ENCODE peak calls at places on chromosomes 16 and 17, in ten cellular contexts. B is islet precursor cell, I is NCI-H1048, T is right cardiac atrium, S is cerebellar nuclear complex, U is heart right ventricle, A is NCI-H2171 treated with DMSO at 0.1 percent for 48 hours, K is C1 segment of cervical spinal cord, E is mesenteric fat pad, R is fibroblast of lung. D is an unnamed sample.

GRCh38 chr16:1747934-1748333 is 23.4 kb downstream of the NME3 start:
- DNase-seq in U (no peak), K (no peak), A (no peak), B (no peak), I (no peak), R (no peak), S (no peak), E (no peak), T (no peak), D (no peak)

GRCh38 chr16:88810868-88811599 is 694 bp downstream of the APRT start:
- DNase-seq in R (peak; percentile 82), A (peak; percentile 62), B (no peak), S (no peak), I (peak; percentile 57), K (peak; percentile 51), E (no peak), U (peak; percentile 80), T (peak; percentile 94), D (peak; percentile 53)

GRCh38 chr17:71548540-71549190 is 572.2 kb upstream of the SOX9 start:
- DNase-seq in A (no peak), K (no peak), B (no peak), S (no peak), I (no peak), R (no peak), T (no peak), E (no peak), U (no peak), D (no peak)

GRCh38 chr17:20043034-20043433 is 33.9 kb downstream of the SPECC1 start:
- DNase-seq in K (no peak), I (no peak), A (no peak), S (no peak), U (no peak), B (no peak), T (no peak), R (no peak), E (no peak), D (no peak)

GRCh38 chr17:70168044-70168978 is 1.0 kb upstream of the KCNJ2 start:
- DNase-seq in A (peak; percentile 74), U (peak; percentile 29), R (peak; percentile 80), T (peak; percentile 75), E (no peak), K (no peak), I (no peak), S (no peak), B (peak; percentile 92), D (no peak)

GRCh38 chr17:70059649-70060048 is 15.4 kb upstream of the KCNJ16 start:
- DNase-seq in I (no peak), S (no peak), K (no peak), U (no peak), E (no peak), B (no peak), R (no peak), T (no peak), A (peak; percentile 31), D (no peak)

GRCh38 chr17:77692571-77693161 is 265.8 kb upstream of the TNRC6C start:
- DNase-seq in E (peak; percentile 83), I (no peak), S (no peak), T (no peak), U (no peak), K (no peak), A (no peak), R (no peak), B (peak; percentile 67), D (no peak)

GRCh38 chr16:27515874-27516353 is 33.8 kb downstream of the GTF3C1 start:
- DNase-seq in T (no peak), I (no peak), A (peak; percentile 17), K (no peak), R (no peak), U (no peak), S (no peak), B (peak; percentile 71), E (no peak), D (peak; percentile 0)

GRCh38 chr17:61583242-61583641 is 7.8 kb downstream of the NACA2 start:
- DNase-seq in A (peak; percentile 69), U (no peak), R (peak; percentile 77), E (no peak), I (no peak), K (no peak), S (no peak), T (no peak), B (no peak), D (peak; percentile 85)

GRCh38 chr17:77821114-77821513 is 137.4 kb upstream of the TNRC6C start:
- DNase-seq in I (no peak), E (no peak), S (no peak), K (no peak), T (peak; percentile 46), A (peak; percentile 29), U (peak; percentile 33), R (no peak), B (no peak), D (peak; percentile 6)

GRCh38 chr17:47956818-47957590 is 679 bp downstream of the PRR15L start:
- DNase-seq in A (no peak), B (no peak), S (no peak), E (no peak), U (no peak), K (no peak), I (no peak), R (no peak), T (no peak), D (no peak)

GRCh38 chr16:86392751-86393150 is 117.6 kb upstream of the FOXF1 start:
- DNase-seq in T (no peak), K (no peak), R (no peak), B (no peak), E (no peak), I (no peak), U (no peak), A (no peak), S (no peak), D (no peak)

GRCh38 chr17:72039490-72039889 is 81.3 kb upstream of the SOX9 start:
- DNase-seq in S (no peak), R (no peak), A (no peak), T (no peak), K (no peak), E (no peak), B (no peak), I (no peak), U (no peak), D (no peak)

GRCh38 chr16:84560269-84560668 is 55.8 kb upstream of the MEAK7 start:
- DNase-seq in I (no peak), S (no peak), U (no peak), T (no peak), R (no peak), B (no peak), K (no peak), A (no peak), E (no peak), D (no peak)

GRCh38 chr16:27724491-27724878 is 174.5 kb downstream of the KATNIP start:
- DNase-seq in B (no peak), R (no peak), K (no peak), U (no peak), A (peak; percentile 87), T (peak; percentile 71), E (no peak), S (peak; percentile 23), I (no peak), D (no peak)

GRCh38 chr17:38920374-38921291 is 4.8 kb upstream of the LASP1NB start:
- DNase-seq in U (no peak), K (no peak), T (peak; percentile 43), E (peak; percentile 71), A (no peak), I (no peak), S (no peak), B (peak; percentile 49), R (no peak), D (no peak)

GRCh38 chr16:51440096-51440495 is 289.0 kb upstream of the SALL1 start:
- DNase-seq in B (no peak), R (no peak), E (no peak), U (no peak), T (no peak), K (no peak), A (no peak), S (no peak), I (no peak), D (no peak)

GRCh38 chr17:44469676-44470075 is 33.5 kb downstream of the GPATCH8 start:
- DNase-seq in A (no peak), S (no peak), I (no peak), T (no peak), K (no peak), E (no peak), U (no peak), R (no peak), B (no peak), D (no peak)

GRCh38 chr16:12801511-12802042 is 2.1 kb downstream of the CPPED1 start:
- DNase-seq in E (no peak), K (no peak), S (no peak), R (peak; percentile 33), T (no peak), B (peak; percentile 56), U (no peak), A (no peak), I (no peak), D (peak; percentile 60)